ENCODE peak calls at places on chromosomes 6 and 20, in six cellular contexts. P is naive thymus-derived CD4-positive, alpha-beta T cell; U is brain microvascular endothelial cell; Y is keratinocyte; B is heart right ventricle; I is neuronal stem cell. G is an unnamed sample. For H3K36me3, the result is how much of the 10 kb centered on the place peaks cover.

GRCh38 chr20:57397004-57397692 is 6.0 kb downstream of the RBM38 start:
- DNase-seq in I (no peak), P (peak), B (no peak), U (no peak), Y (no peak), G (no peak)

GRCh38 chr6:140572129-140572528 is 1197.7 kb upstream of the CITED2 start:
- DNase-seq in I (no peak), U (peak), B (no peak), Y (peak), P (no peak), G (no peak)

GRCh38 chr20:219290-220115 is 7.6 kb upstream of the DEFB129 start:
- DNase-seq in B (no peak), U (peak), P (no peak), Y (no peak), I (no peak), G (peak)

GRCh38 chr6:142444388-142444787 is 142.6 kb downstream of the ADGRG6 start:
- DNase-seq in I (no peak), B (no peak), U (no peak), Y (no peak), P (no peak), G (no peak)

GRCh38 chr6:88633782-88634181 is 329.6 kb downstream of the RNGTT start:
- DNase-seq in U (no peak), P (no peak), I (no peak), Y (no peak), B (no peak), G (no peak)

GRCh38 chr6:80077067-80077466 is 29.4 kb upstream of the BCKDHB start:
- DNase-seq in Y (no peak), I (no peak), P (no peak), U (no peak), B (no peak), G (no peak)

GRCh38 chr6:44627091-44627878 is 239.8 kb downstream of the CDC5L start:
- DNase-seq in I (no peak), U (no peak), B (peak), P (no peak), Y (no peak), G (no peak)

GRCh38 chr6:89321571-89321970 is 6.5 kb upstream of the GABRR2 start:
- DNase-seq in P (no peak), U (no peak), Y (no peak), I (no peak), B (no peak), G (peak)

GRCh38 chr20:40471261-40471629 is 217.8 kb downstream of the MAFB start:
- DNase-seq in P (no peak), B (no peak), U (no peak), Y (no peak), I (peak), G (no peak)

GRCh38 chr6:15876406-15876805 is 213.6 kb upstream of the DTNBP1 start:
- DNase-seq in P (no peak), U (peak), B (no peak), Y (no peak), I (no peak), G (peak)

GRCh38 chr20:43994486-43995100 is 79.9 kb downstream of the TOX2 start:
- DNase-seq in Y (no peak), B (peak), U (peak), I (no peak), P (no peak), G (no peak)

GRCh38 chr20:17679786-17680127 is 2.3 kb downstream of the RRBP1 start:
- DNase-seq in U (no peak), I (no peak), P (no peak), Y (no peak), B (no peak), G (no peak)

GRCh38 chr6:40426341-40427066 is 160.7 kb downstream of the LRFN2 start:
- DNase-seq in U (no peak), Y (no peak), B (no peak), I (no peak), P (no peak), G (no peak)

GRCh38 chr6:73803562-73804221 is 107.7 kb downstream of the CD109 start:
- DNase-seq in B (peak), U (peak), Y (no peak), I (peak), P (no peak), G (peak)

GRCh38 chr20:50144362-50144761 is 9.2 kb downstream of the PEDS1 start:
- DNase-seq in U (peak), Y (peak), P (no peak), B (no peak), I (no peak), G (peak)

GRCh38 chr20:62219992-62220665 is at the start of gene HRH3:
- DNase-seq in P (peak), Y (no peak), B (peak), U (no peak), I (peak), G (peak)

GRCh38 chr6:36099872-36100483 is 30.3 kb upstream of the MAPK13 start:
- DNase-seq in P (peak), B (no peak), Y (no peak), I (no peak), U (no peak), G (no peak)

GRCh38 chr6:81767163-81768000 is 14.9 kb upstream of the TENT5A start:
- DNase-seq in Y (no peak), P (no peak), U (peak), B (no peak), I (no peak), G (no peak)

GRCh38 chr6:70108230-70108629 is 194.7 kb downstream of the COL9A1 start:
- DNase-seq in U (peak), P (peak), B (no peak), Y (no peak), I (peak), G (peak)

GRCh38 chr6:27295301-27296079 is 16.6 kb downstream of the POM121L2 start:
- DNase-seq in Y (peak), I (no peak), P (no peak), U (peak), B (no peak), G (peak)

GRCh38 chr6:25022140-25022553 is 86.4 kb upstream of the RIPOR2 start:
- DNase-seq in P (no peak), I (no peak), Y (no peak), B (no peak), U (no peak), G (no peak)

GRCh38 chr6:93183513-93183912 is 235.8 kb downstream of the EPHA7 start:
- DNase-seq in I (no peak), P (no peak), U (no peak), Y (no peak), B (no peak), G (no peak)

GRCh38 chr20:12575352-12576095 is 433.2 kb upstream of the SPTLC3 start:
- DNase-seq in B (peak), I (no peak), U (no peak), Y (no peak), P (no peak), G (peak)

GRCh38 chr20:38252292-38253288 is 7.9 kb downstream of the KIAA1755 start:
- DNase-seq in U (no peak), B (no peak), Y (no peak), I (no peak), P (no peak), G (peak)

GRCh38 chr6:80742481-80742880 is 636.0 kb downstream of the BCKDHB start:
- DNase-seq in I (no peak), U (peak), Y (no peak), B (no peak), P (no peak), G (peak)

GRCh38 chr6:54198134-54198533 is 86.9 kb downstream of the MLIP start:
- DNase-seq in B (no peak), I (no peak), Y (no peak), P (no peak), U (no peak), G (peak)

GRCh38 chr6:26223677-26224546 is 136.7 kb downstream of the HFE start:
- DNase-seq in U (peak), P (peak), B (no peak), Y (no peak), I (peak), G (peak)

GRCh38 chr6:19664878-19665715 is 172.1 kb upstream of the ID4 start:
- DNase-seq in U (no peak), P (no peak), I (no peak), Y (no peak), B (no peak), G (no peak)

GRCh38 chr20:346640-347316 is at the start of gene NRSN2:
- DNase-seq in B (peak), I (peak), Y (no peak), P (no peak), U (peak), G (peak)

GRCh38 chr6:167558213-167558869 is 233.5 kb downstream of the TTLL2 start:
- DNase-seq in U (no peak), P (no peak), I (no peak), Y (no peak), B (no peak), G (no peak)

GRCh38 chr6:114142256-114142655 is 171.3 kb upstream of the HDAC2 start:
- DNase-seq in B (no peak), U (no peak), I (no peak), Y (no peak), P (no peak), G (no peak)

GRCh38 chr6:33828452-33828763 is 24.6 kb upstream of the MLN start:
- DNase-seq in U (no peak), P (no peak), I (no peak), Y (no peak), B (no peak), G (peak)

GRCh38 chr6:624979-625378 is 31.9 kb downstream of the HUS1B start:
- DNase-seq in I (no peak), Y (no peak), U (peak), B (no peak), P (no peak), G (peak)

GRCh38 chr6:152642578-152643375 is 5.6 kb upstream of the SYNE1 start:
- DNase-seq in B (peak), I (peak), P (no peak), Y (no peak), U (peak), G (peak)

GRCh38 chr6:125596020-125596419 is 153.4 kb upstream of the HEY2 start:
- DNase-seq in Y (no peak), P (no peak), B (no peak), U (no peak), I (no peak), G (no peak)

GRCh38 chr6:14170128-14170527 is 52.6 kb downstream of the CD83 start:
- DNase-seq in P (no peak), Y (no peak), I (no peak), U (no peak), B (no peak), G (no peak)

DNA sequence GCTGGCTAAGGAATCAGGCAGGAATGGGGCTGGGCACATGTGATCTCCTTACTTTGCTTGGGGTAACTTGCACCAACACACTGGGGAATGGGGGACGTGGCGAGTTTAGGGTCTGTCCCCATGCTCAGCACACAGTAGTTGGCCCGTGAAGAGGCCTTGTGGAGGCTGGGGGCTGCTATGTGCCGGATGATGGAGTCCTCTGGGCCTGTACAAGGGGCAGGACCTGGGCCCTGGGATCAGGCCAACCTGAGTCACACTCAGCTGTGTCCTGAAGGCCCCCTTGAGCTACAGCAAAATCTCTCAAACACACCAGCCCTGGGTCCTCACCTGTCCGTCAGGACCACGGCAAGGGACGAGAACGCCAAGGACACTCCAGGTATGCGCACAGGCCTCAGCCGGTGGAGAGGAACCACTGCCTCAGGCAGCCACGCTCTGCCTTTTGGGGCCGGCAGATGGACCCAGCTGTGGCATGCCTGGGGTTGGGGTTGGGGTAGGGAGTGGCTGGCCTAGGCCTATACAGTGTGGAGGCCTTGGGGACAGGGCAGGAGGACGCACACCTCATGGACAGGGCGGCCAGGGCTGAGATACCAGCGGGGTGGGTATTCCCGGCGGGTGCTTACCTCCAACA is 11.1 kb downstream of the UCKL1 start:
- DNase-seq in Y (no peak), U (no peak), I (no peak), B (peak), P (no peak), G (no peak)
- H3K36me3 ChIP-seq in Y (under half), U (under half), I (half or more), B (half or more), P (under half), G (under half)

DNA sequence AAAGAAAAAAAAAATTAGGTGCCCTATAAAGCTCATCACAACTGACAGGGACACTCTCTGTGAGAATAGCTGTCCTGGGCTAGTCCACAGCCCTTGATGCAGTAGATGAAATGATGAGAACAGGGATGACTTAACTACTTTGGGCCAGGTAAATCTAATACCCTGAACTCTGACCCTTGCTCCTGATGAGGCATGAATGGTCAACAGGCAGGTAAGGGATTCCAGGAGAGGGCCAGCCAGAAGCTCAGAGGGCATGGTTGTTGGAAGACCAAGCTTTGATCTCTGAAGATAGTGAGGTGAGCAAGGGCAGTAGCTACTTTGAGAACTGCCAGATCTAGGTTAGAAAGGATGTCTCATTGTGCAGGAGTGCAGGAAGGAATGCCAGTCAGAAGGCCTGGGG is 15.6 kb downstream of the NSFL1C start:
- DNase-seq in B (no peak), Y (no peak), P (no peak), U (no peak), I (no peak), G (no peak)
- H3K36me3 ChIP-seq in B (half or more), Y (half or more), P (half or more), U (half or more), I (half or more), G (under half)

GRCh38 chr6:107879912-107880311 is 55.8 kb upstream of the SCML4 start:
- DNase-seq in I (no peak), B (no peak), P (no peak), U (no peak), Y (no peak), G (no peak)
- H3K36me3 ChIP-seq in I (half or more), B (half or more), P (under half), U (half or more), Y (under half), G (under half)

GRCh38 chr20:37007898-37008649 is 56.6 kb upstream of the SAMHD1 start:
- DNase-seq in P (peak), I (no peak), B (no peak), Y (no peak), U (peak), G (peak)
- H3K36me3 ChIP-seq in P (under half), I (half or more), B (under half), Y (under half), U (under half), G (under half)

GRCh38 chr6:30560930-30561329 is 3.8 kb downstream of the PRR3 start:
- DNase-seq in P (no peak), U (no peak), B (no peak), I (no peak), Y (no peak), G (no peak)
- H3K36me3 ChIP-seq in P (under half), U (under half), B (under half), I (half or more), Y (under half), G (under half)

GRCh38 chr6:159746759-159747158 is 15.1 kb upstream of the ACAT2 start:
- DNase-seq in Y (no peak), P (no peak), I (no peak), B (no peak), U (no peak), G (no peak)
- H3K36me3 ChIP-seq in Y (under half), P (half or more), I (half or more), B (half or more), U (half or more), G (under half)

DNA sequence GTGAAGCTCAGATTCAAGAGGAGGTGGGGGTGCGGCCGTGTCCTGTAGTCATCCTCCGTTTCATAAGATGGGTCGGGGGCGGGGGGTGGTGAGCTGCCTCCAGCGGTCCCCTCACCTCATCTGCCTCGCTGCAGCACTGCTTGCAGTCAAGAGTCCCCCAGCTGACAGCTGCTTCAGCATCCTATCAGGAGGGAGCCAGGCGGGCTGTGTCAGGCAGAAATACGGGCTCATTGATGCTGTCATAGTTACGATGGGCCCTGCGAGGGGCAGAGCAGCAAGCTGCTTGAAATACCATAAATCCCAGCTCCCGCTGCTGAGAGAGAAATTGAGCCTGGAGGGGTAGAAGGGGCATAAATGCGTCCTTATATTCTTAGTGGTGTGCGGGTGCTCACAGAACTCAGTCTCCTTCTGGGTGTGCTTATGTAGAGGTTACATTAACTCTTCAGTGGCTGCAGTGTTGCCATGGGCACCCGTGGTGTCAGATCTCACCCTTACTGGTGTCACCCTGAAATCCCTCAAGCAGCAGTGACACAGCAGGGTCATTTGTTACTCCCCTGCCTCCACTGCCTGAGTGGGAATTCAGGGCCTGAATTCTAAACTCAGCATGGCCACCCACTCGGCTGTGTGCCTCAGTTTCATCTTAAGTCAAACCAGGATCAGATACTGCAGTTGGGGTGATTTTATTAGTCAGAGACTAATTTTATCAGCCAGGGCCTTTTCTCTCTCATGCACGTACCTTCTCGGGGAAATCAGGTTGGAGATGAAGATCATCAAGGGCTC is 21.8 kb downstream of the CCDC167 start:
- DNase-seq in B (no peak), P (no peak), I (no peak), Y (no peak), U (no peak), G (no peak)
- H3K36me3 ChIP-seq in B (half or more), P (under half), I (half or more), Y (under half), U (under half), G (under half)

GRCh38 chr20:10647471-10647870 is 26.3 kb downstream of the JAG1 start:
- DNase-seq in Y (no peak), B (no peak), I (no peak), P (no peak), U (no peak), G (peak)
- H3K36me3 ChIP-seq in Y (half or more), B (half or more), I (half or more), P (under half), U (half or more), G (under half)

DNA sequence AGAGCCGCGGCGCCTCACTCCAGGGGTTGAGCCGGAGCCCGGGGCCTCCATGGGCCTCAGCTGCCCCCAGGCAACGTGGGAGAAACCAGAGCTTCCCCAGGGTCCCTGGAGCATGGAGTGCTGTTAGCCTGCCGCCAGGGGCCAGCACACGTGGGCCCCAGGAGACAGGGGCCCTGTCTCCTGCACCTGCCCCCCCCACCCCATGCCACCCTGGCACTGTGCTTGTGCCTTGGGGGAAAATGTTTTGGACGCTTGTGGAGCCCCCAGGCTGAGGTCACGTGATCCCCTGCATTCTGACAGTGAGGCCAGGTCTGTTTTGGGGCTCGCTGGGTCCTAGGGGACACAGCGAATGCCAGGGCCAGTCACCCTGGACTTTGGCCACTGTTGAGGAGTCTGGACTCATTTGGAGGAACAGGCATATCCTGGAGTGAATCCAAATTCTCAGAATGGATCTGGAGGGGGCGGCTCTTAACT is 30.2 kb upstream of the MPC1 start:
- DNase-seq in I (no peak), P (no peak), U (no peak), Y (no peak), B (no peak), G (no peak)
- H3K36me3 ChIP-seq in I (under half), P (under half), U (under half), Y (under half), B (half or more), G (under half)

DNA sequence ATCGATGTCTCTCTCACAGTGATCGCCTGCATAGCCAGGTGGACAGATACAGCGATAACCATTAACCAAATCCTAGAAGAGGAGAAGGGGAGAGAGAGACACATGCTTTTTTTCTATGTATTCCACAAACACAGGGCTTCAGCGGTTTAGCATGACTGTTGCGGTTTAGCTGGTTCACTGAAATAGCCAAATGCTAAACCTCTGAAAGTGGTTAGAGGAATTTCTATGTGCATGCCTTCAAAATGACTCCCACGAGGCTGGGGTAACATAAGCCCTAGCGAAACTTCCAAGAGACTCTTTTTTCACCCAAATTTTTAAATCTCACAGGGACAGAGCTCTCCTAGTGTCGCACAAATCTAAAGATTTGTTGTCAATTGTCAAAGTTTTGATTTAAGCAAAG is 25.1 kb downstream of the JAG1 start:
- DNase-seq in U (peak), I (no peak), B (no peak), P (no peak), Y (no peak), G (no peak)
- H3K36me3 ChIP-seq in U (half or more), I (half or more), B (half or more), P (under half), Y (half or more), G (under half)

G was measured in hepatocyte.